ENCODE peak calls at places on chromosomes 5 and 9, in five cellular contexts. One of them, this sample, is unnamed.

GRCh38 chr9:107547772-107548297 is 58.3 kb upstream of the KLF4 start:
- DNase-seq in PC-3: no peak
- DNase-seq in DND-41: no peak
- DNase-seq in coronary artery: no peak
- DNase-seq in K562: no peak
- DNase-seq in this sample: no peak

GRCh38 chr5:128328479-128328878 is 209.6 kb downstream of the FBN2 start:
- DNase-seq in PC-3: no peak
- DNase-seq in DND-41: no peak
- DNase-seq in coronary artery: no peak
- DNase-seq in K562: no peak
- DNase-seq in this sample: no peak

GRCh38 chr9:107705521-107705920 is 216.0 kb upstream of the KLF4 start:
- DNase-seq in PC-3: no peak
- DNase-seq in DND-41: no peak
- DNase-seq in coronary artery: no peak
- DNase-seq in K562: no peak
- DNase-seq in this sample: no peak

GRCh38 chr9:87497604-87498045 is at the start of gene DAPK1:
- DNase-seq in PC-3: no peak
- DNase-seq in DND-41: no peak
- DNase-seq in coronary artery: no peak
- DNase-seq in K562: peak
- DNase-seq in this sample: peak

GRCh38 chr9:112570731-112571167 is 84.1 kb downstream of the KIAA1958 start:
- DNase-seq in PC-3: no peak
- DNase-seq in DND-41: no peak
- DNase-seq in coronary artery: no peak
- DNase-seq in K562: no peak
- DNase-seq in this sample: no peak

GRCh38 chr9:19127881-19128719 is 808 bp upstream of the PLIN2 start:
- DNase-seq in PC-3: no peak
- DNase-seq in DND-41: peak
- DNase-seq in coronary artery: no peak
- DNase-seq in K562: no peak
- DNase-seq in this sample: peak

GRCh38 chr5:181161534-181162175 is 14.3 kb downstream of the OR2V2 start:
- DNase-seq in PC-3: no peak
- DNase-seq in DND-41: no peak
- DNase-seq in coronary artery: no peak
- DNase-seq in K562: no peak
- DNase-seq in this sample: no peak

GRCh38 chr9:107693620-107694326 is 204.2 kb upstream of the KLF4 start:
- DNase-seq in PC-3: no peak
- DNase-seq in DND-41: no peak
- DNase-seq in coronary artery: no peak
- DNase-seq in K562: no peak
- DNase-seq in this sample: no peak

GRCh38 chr9:7844283-7844682 is 44.7 kb upstream of the DMAC1 start:
- DNase-seq in PC-3: no peak
- DNase-seq in DND-41: peak
- DNase-seq in coronary artery: no peak
- DNase-seq in K562: no peak
- DNase-seq in this sample: peak

GRCh38 chr5:145362261-145362660 is 472.9 kb downstream of the PRELID2 start:
- DNase-seq in PC-3: peak
- DNase-seq in DND-41: no peak
- DNase-seq in coronary artery: no peak
- DNase-seq in K562: no peak
- DNase-seq in this sample: no peak

GRCh38 chr5:69046375-69046957 is 47.3 kb upstream of the SLC30A5 start:
- DNase-seq in PC-3: no peak
- DNase-seq in DND-41: no peak
- DNase-seq in coronary artery: no peak
- DNase-seq in K562: peak
- DNase-seq in this sample: no peak

GRCh38 chr9:33101104-33101951 is 24.9 kb upstream of the SMU1 start:
- DNase-seq in PC-3: peak
- DNase-seq in DND-41: no peak
- DNase-seq in coronary artery: no peak
- DNase-seq in K562: no peak
- DNase-seq in this sample: no peak

GRCh38 chr5:39584921-39585320 is 160.1 kb upstream of the DAB2 start:
- DNase-seq in PC-3: no peak
- DNase-seq in DND-41: no peak
- DNase-seq in coronary artery: no peak
- DNase-seq in K562: no peak
- DNase-seq in this sample: no peak

GRCh38 chr5:174505621-174506020 is 218.8 kb upstream of the MSX2 start:
- DNase-seq in PC-3: peak
- DNase-seq in DND-41: no peak
- DNase-seq in coronary artery: no peak
- DNase-seq in K562: no peak
- DNase-seq in this sample: no peak

GRCh38 chr5:66840527-66841013 is 244.4 kb downstream of the MAST4 start:
- DNase-seq in PC-3: peak
- DNase-seq in DND-41: no peak
- DNase-seq in coronary artery: no peak
- DNase-seq in K562: no peak
- DNase-seq in this sample: peak

GRCh38 chr5:7904170-7904569 is 35.2 kb downstream of the MTRR start:
- DNase-seq in PC-3: peak
- DNase-seq in DND-41: no peak
- DNase-seq in coronary artery: no peak
- DNase-seq in K562: no peak
- DNase-seq in this sample: no peak

GRCh38 chr5:136615251-136615650 is 249.9 kb upstream of the TRPC7 start:
- DNase-seq in PC-3: peak
- DNase-seq in DND-41: no peak
- DNase-seq in coronary artery: no peak
- DNase-seq in K562: no peak
- DNase-seq in this sample: no peak

GRCh38 chr9:14779566-14780022 is 57.1 kb upstream of the CER1 start:
- DNase-seq in PC-3: no peak
- DNase-seq in DND-41: no peak
- DNase-seq in coronary artery: no peak
- DNase-seq in K562: no peak
- DNase-seq in this sample: no peak

GRCh38 chr9:133201424-133202144 is 7.5 kb downstream of the OBP2B start:
- DNase-seq in PC-3: no peak
- DNase-seq in DND-41: no peak
- DNase-seq in coronary artery: no peak
- DNase-seq in K562: no peak
- DNase-seq in this sample: no peak

GRCh38 chr9:114538241-114538640 is 33.0 kb upstream of the WHRN start:
- DNase-seq in PC-3: peak
- DNase-seq in DND-41: no peak
- DNase-seq in coronary artery: no peak
- DNase-seq in K562: peak
- DNase-seq in this sample: peak

GRCh38 chr9:124511426-124511840 is 4.2 kb upstream of the NR5A1 start:
- DNase-seq in PC-3: no peak
- DNase-seq in DND-41: no peak
- DNase-seq in coronary artery: no peak
- DNase-seq in K562: peak
- DNase-seq in this sample: no peak

GRCh38 chr5:154824070-154824469 is 26.3 kb downstream of the FAXDC2 start:
- DNase-seq in PC-3: no peak
- DNase-seq in DND-41: no peak
- DNase-seq in coronary artery: no peak
- DNase-seq in K562: no peak
- DNase-seq in this sample: no peak

GRCh38 chr5:169279125-169279524 is 21.8 kb downstream of the SLIT3 start:
- DNase-seq in PC-3: no peak
- DNase-seq in DND-41: no peak
- DNase-seq in coronary artery: no peak
- DNase-seq in K562: no peak
- DNase-seq in this sample: no peak

GRCh38 chr9:113184509-113184908 is 33.7 kb downstream of the SLC31A2 start:
- DNase-seq in PC-3: peak
- DNase-seq in DND-41: no peak
- DNase-seq in coronary artery: no peak
- DNase-seq in K562: no peak
- DNase-seq in this sample: no peak

GRCh38 chr5:109049565-109049964 is 301.9 kb downstream of the FER start:
- DNase-seq in PC-3: no peak
- DNase-seq in DND-41: no peak
- DNase-seq in coronary artery: no peak
- DNase-seq in K562: no peak
- DNase-seq in this sample: no peak

GRCh38 chr5:140075371-140075770 is 32.3 kb upstream of the NRG2 start:
- DNase-seq in PC-3: peak
- DNase-seq in DND-41: no peak
- DNase-seq in coronary artery: no peak
- DNase-seq in K562: no peak
- DNase-seq in this sample: no peak

GRCh38 chr5:151892393-151892792 is 32.3 kb downstream of the GLRA1 start:
- DNase-seq in PC-3: peak
- DNase-seq in DND-41: no peak
- DNase-seq in coronary artery: no peak
- DNase-seq in K562: no peak
- DNase-seq in this sample: no peak

GRCh38 chr5:115699967-115700366 is 74.1 kb upstream of the TMED7 start:
- DNase-seq in PC-3: no peak
- DNase-seq in DND-41: no peak
- DNase-seq in coronary artery: no peak
- DNase-seq in K562: no peak
- DNase-seq in this sample: no peak

GRCh38 chr9:116360974-116361373 is 207.4 kb downstream of the PAPPA start:
- DNase-seq in PC-3: no peak
- DNase-seq in DND-41: no peak
- DNase-seq in coronary artery: no peak
- DNase-seq in K562: no peak
- DNase-seq in this sample: no peak

GRCh38 chr9:136623849-136624183 is 38.9 kb upstream of the EGFL7 start:
- DNase-seq in PC-3: no peak
- DNase-seq in DND-41: peak
- DNase-seq in coronary artery: no peak
- DNase-seq in K562: no peak
- DNase-seq in this sample: peak

GRCh38 chr9:136622538-136622948 is 40.2 kb upstream of the EGFL7 start:
- DNase-seq in PC-3: no peak
- DNase-seq in DND-41: no peak
- DNase-seq in coronary artery: no peak
- DNase-seq in K562: no peak
- DNase-seq in this sample: no peak

GRCh38 chr9:136621734-136622093 is 41.0 kb upstream of the EGFL7 start:
- DNase-seq in PC-3: no peak
- DNase-seq in DND-41: no peak
- DNase-seq in coronary artery: no peak
- DNase-seq in K562: no peak
- DNase-seq in this sample: no peak

GRCh38 chr9:136624184-136624951 is 38.3 kb upstream of the EGFL7 start:
- DNase-seq in PC-3: no peak
- DNase-seq in DND-41: no peak
- DNase-seq in coronary artery: no peak
- DNase-seq in K562: no peak
- DNase-seq in this sample: no peak

GRCh38 chr9:136623016-136623848 is 39.5 kb upstream of the EGFL7 start:
- DNase-seq in PC-3: no peak
- DNase-seq in DND-41: no peak
- DNase-seq in coronary artery: no peak
- DNase-seq in K562: no peak
- DNase-seq in this sample: no peak
- H3K4me3 ChIP-seq in PC-3: no peak
- H3K4me3 ChIP-seq in DND-41: no peak
- H3K4me3 ChIP-seq in coronary artery: no peak
- H3K4me3 ChIP-seq in K562: no peak
- H3K4me3 ChIP-seq in this sample: no peak

GRCh38 chr9:98747476-98747875 is 38.7 kb upstream of the GABBR2 start:
- DNase-seq in PC-3: no peak
- DNase-seq in DND-41: no peak
- DNase-seq in coronary artery: no peak
- DNase-seq in K562: no peak
- DNase-seq in this sample: no peak

GRCh38 chr9:98743818-98744611 is 35.3 kb upstream of the GABBR2 start:
- DNase-seq in PC-3: no peak
- DNase-seq in DND-41: no peak
- DNase-seq in coronary artery: no peak
- DNase-seq in K562: no peak
- DNase-seq in this sample: no peak

GRCh38 chr9:98742325-98743280 is 33.9 kb upstream of the GABBR2 start:
- DNase-seq in PC-3: peak
- DNase-seq in DND-41: no peak
- DNase-seq in coronary artery: no peak
- DNase-seq in K562: no peak
- DNase-seq in this sample: no peak

GRCh38 chr9:98743329-98743728 is 34.6 kb upstream of the GABBR2 start:
- DNase-seq in PC-3: no peak
- DNase-seq in DND-41: no peak
- DNase-seq in coronary artery: no peak
- DNase-seq in K562: no peak
- DNase-seq in this sample: no peak

GRCh38 chr9:98745470-98745869 is 36.7 kb upstream of the GABBR2 start:
- DNase-seq in PC-3: no peak
- DNase-seq in DND-41: no peak
- DNase-seq in coronary artery: no peak
- DNase-seq in K562: no peak
- DNase-seq in this sample: no peak
- TF ChIP-seq CTCF in PC-3: no peak
- TF ChIP-seq CTCF in DND-41: no peak
- TF ChIP-seq CTCF in coronary artery: no peak
- TF ChIP-seq CTCF in K562: no peak
- TF ChIP-seq CTCF in this sample: no peak

GRCh38 chr5:158117467-158118165 is 258.7 kb upstream of the CLINT1 start:
- DNase-seq in PC-3: no peak
- DNase-seq in DND-41: no peak
- DNase-seq in coronary artery: no peak
- DNase-seq in K562: no peak
- DNase-seq in this sample: no peak
- H3K4me3 ChIP-seq in PC-3: no peak
- H3K4me3 ChIP-seq in DND-41: no peak
- H3K4me3 ChIP-seq in coronary artery: no peak
- H3K4me3 ChIP-seq in K562: no peak
- H3K4me3 ChIP-seq in this sample: no peak

DNA sequence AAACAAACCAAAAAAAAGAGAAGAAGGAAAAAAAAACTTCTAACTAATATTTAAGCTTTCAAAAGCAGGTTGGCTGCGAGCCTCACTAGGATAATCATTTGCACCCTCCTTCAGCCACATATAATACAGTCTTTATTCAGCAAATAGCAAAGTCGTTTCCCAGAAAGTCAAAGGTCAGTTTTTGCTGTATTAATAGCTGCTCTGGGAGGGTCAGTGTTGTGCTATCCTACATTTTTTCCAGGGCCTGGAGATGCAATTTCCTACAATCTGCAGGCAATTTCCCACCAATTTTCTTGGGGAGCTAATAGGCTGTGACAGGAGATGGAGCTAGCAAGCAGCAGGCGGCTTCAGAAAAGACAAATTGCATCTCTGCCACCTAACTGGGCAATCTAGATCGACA is 136.8 kb downstream of the TLE1 start:
- DNase-seq in PC-3: no peak
- DNase-seq in DND-41: no peak
- DNase-seq in coronary artery: no peak
- DNase-seq in K562: no peak
- DNase-seq in this sample: no peak
- TF ChIP-seq CTCF in PC-3: no peak
- TF ChIP-seq CTCF in DND-41: no peak
- TF ChIP-seq CTCF in coronary artery: no peak
- TF ChIP-seq CTCF in K562: no peak
- TF ChIP-seq CTCF in this sample: no peak